ENCODE peak calls at places on chromosomes 13 and 19, in five cellular contexts. L, J, I, H and Y are unnamed samples.

GRCh38 chr19:12638611-12639182 is 27.8 kb downstream of the MAN2B1 start:
- DNase-seq in L (no peak), J (no peak), I (no peak), H (no peak), Y (no peak)

GRCh38 chr13:83879431-83880171 is 2.7 kb downstream of the SLITRK1 start:
- DNase-seq in L (no peak), J (no peak), I (no peak), H (no peak), Y (no peak)

GRCh38 chr19:47483800-47484690 is at the start of gene KPTN:
- DNase-seq in L (peak), J (peak), I (peak), H (peak), Y (peak)

GRCh38 chr19:9156304-9156703 is 16.1 kb downstream of the ZNF317 start:
- DNase-seq in L (no peak), J (no peak), I (no peak), H (no peak), Y (no peak)

GRCh38 chr19:47723573-47723923 is 10.3 kb downstream of the EHD2 start:
- DNase-seq in L (peak), J (peak), I (no peak), H (no peak), Y (no peak)

GRCh38 chr13:31424130-31424729 is 224.5 kb downstream of the B3GLCT start:
- DNase-seq in L (peak), J (peak), I (peak), H (peak), Y (peak)

GRCh38 chr13:50713849-50714248 is 129.6 kb downstream of the DLEU7 start:
- DNase-seq in L (no peak), J (no peak), I (no peak), H (no peak), Y (no peak)

GRCh38 chr19:1767464-1767933 is 14.2 kb downstream of the ONECUT3 start:
- DNase-seq in L (peak), J (no peak), I (no peak), H (peak), Y (peak)

GRCh38 chr13:27573265-27573664 is 47.1 kb downstream of the LNX2 start:
- DNase-seq in L (no peak), J (no peak), I (no peak), H (no peak), Y (no peak)

GRCh38 chr13:109600078-109600477 is 186.3 kb downstream of the IRS2 start:
- DNase-seq in L (no peak), J (no peak), I (no peak), H (no peak), Y (no peak)

GRCh38 chr13:34156841-34157365 is 339.0 kb downstream of the RFC3 start:
- DNase-seq in L (peak), J (no peak), I (peak), H (peak), Y (no peak)

GRCh38 chr13:94784066-94784465 is 71.7 kb upstream of the SOX21 start:
- DNase-seq in L (no peak), J (no peak), I (no peak), H (no peak), Y (no peak)

DNA sequence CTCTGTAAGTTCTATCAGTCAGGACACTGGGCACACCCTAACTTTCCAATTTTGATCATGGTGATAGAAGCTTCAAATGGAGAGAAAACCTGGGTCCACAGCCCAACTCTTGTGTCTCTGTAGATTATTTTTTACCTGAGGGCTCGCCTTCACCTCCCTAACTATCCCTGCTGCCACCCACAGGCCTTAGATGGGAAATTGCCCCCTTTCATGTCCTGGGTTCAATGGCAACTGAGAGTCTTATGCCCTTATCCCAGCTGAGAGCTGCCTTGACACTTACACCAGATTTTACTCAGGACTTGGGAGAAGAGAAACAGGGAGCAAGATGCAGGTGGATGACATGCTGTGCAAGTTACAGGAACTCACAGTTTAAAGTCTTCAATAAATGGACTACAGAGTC is 81.7 kb downstream of the RAP2A start:
- DNase-seq in L (no peak), J (no peak), I (no peak), H (no peak), Y (no peak)
- TF ChIP-seq CTCF in L (no peak), J (no peak), I (no peak), H (no peak), Y (no peak)

GRCh38 chr19:10835754-10836477 is at the start of gene TMED1:
- DNase-seq in L (peak), J (peak), I (peak), H (peak), Y (peak)
- TF ChIP-seq CTCF in L (peak), J (peak), I (peak), H (peak), Y (peak)

DNA sequence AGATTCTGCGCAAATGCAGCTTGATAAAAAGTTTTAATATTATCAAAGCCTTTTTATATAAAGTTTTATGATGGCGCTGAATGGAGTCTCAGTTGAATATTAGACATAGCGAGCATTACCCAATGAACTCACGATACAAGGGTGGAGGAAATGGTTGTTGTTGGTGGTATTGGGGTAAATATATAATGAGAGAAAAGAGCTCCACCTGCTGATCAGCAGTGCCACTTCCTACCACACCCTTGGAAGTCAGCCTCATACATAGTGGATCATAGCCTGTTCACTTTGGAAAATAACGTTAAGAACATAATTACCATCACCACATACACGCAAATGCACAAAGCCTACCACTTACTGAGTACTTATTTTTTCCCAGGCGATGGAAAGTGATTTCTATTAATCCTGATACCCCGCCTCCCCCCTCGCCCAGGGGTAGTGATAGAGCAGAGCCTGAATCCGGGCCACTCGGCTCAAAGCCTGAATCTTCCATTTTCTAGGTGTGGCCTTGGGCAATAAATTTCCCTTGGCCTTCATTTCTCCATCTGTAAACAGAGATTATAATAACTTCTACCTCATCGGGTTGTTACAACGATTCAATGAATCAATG is 358.3 kb downstream of the KLF5 start:
- DNase-seq in L (no peak), J (no peak), I (no peak), H (no peak), Y (no peak)
- TF ChIP-seq CTCF in L (peak), J (no peak), I (no peak), H (no peak), Y (peak)

DNA sequence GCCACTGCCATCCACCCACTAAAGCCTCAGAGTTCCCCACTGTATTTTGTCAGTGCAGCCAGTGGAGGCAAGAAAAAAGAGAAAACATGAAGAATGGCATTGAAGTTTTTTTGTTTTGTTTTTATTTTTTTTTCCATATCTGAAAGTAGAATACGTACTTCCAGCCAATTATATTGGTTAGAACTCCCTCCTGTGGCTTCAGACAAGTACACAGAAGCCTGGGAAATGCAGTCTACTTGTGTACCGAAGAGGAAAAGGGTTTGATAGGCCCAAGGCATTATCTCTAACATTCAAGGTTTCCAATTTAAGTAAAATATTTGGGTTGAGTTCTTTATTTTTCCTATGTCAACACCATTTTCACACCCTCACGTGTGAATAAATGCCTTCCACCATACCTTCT is 696.2 kb upstream of the GPC6 start:
- DNase-seq in L (no peak), J (no peak), I (no peak), H (no peak), Y (no peak)
- TF ChIP-seq CTCF in L (no peak), J (no peak), I (no peak), H (peak), Y (no peak)

DNA sequence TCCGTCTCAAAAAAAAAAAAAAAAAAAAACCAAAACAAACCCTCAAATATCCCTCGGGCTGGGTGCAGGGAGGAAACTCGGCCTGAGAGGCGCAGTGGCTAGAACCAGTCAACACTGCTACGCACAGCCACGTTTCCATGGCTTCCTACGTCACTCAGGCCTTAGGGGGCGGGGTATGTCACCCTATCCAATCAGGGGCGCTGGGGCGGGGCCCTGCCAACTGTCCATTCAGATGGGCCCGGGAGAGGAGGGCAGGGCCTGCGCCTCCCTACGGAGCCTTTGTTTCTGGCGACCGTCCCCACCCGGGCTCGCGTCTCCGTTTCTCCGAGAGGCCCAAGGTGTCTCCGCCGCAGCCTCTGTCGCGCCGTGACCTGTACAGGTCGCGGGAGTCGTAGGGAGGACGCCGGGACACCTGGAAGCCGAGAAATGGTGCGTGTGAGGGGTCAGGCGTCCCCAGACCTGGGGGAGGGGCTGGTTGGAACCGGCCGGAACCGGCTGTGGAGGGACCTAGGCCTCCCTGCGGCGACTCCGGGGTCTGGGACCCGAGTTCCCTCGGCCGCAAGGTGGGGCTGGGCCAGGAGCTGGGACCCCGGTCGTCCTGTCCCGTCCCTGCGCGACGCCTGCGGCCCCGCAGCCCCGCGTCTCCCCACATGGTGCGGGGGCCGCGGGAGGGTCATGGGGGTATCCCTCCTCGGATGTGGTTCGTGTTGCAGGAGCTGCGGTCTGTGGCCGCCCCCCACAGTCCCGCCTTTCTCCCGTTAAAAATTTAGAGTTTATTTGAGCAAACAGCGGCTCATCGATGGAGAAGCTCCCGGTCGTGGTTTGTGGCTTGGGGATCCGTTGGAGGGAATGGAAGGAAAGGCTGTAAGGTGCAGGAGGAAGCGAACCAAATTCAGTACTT is at the start of gene ZNF627:
- DNase-seq in L (peak), J (peak), I (peak), H (peak), Y (peak)
- TF ChIP-seq CTCF in L (no peak), J (no peak), I (no peak), H (peak), Y (peak)

GRCh38 chr19:58518261-58519086 is 1.1 kb downstream of the ZBTB45 start:
- DNase-seq in L (no peak), J (no peak), I (no peak), H (no peak), Y (no peak)

GRCh38 chr19:58515259-58515658 is 3.5 kb upstream of the SLC27A5 start:
- DNase-seq in L (no peak), J (no peak), I (no peak), H (no peak), Y (no peak)

GRCh38 chr19:58516246-58516836 is 3.3 kb downstream of the ZBTB45 start:
- DNase-seq in L (no peak), J (no peak), I (no peak), H (no peak), Y (no peak)

GRCh38 chr19:58519087-58519354 is 589 bp downstream of the ZBTB45 start:
- DNase-seq in L (peak), J (peak), I (no peak), H (peak), Y (peak)

DNA sequence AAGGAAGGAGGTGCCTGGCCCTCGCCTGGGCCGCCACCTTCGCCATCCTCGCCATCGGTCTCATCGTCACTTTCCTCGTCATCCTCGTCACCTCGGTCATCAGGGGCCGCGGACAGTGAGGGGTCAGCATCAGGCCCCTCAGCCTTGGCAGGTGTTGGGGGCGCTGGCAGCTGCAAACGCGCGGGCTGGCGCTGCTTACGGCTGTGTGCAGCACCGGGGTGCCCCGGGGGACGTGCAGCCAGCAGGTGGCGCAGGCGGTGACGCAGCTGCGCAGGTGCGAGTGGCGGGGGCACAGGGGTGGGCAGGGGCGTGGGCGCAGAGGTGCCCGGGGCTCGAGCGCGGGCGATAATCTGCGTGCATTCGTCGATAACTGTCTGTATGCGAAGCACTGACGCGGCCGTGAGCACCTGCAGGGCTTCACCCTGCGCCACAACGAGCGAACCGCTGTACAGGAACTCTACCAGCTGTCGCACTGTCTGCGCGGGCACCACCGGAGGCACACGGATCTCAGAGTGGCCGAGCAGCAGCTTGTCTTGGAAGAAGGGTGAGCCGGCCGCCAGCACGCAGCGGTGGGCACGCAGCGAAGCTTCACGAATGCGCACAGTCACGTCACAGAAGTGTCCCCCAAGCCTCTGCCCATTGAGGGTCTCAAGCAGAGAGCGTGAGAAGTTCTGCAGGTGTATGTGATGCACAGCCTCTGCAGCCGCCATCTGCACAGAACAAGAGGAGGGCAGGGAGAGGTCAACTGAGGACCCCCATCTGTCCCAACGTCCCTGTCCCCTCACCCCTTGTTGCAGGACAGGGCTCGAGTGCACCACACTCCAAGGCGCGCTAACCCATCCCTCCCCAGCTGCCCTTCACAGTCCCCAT is 2.4 kb downstream of the ZBTB45 start:
- DNase-seq in L (no peak), J (no peak), I (no peak), H (no peak), Y (no peak)
- TF ChIP-seq CTCF in L (no peak), J (no peak), I (no peak), H (no peak), Y (no peak)

GRCh38 chr19:6738726-6739389 is 622 bp upstream of the TRIP10 start:
- DNase-seq in L (no peak), J (peak), I (no peak), H (no peak), Y (no peak)
- TF ChIP-seq CTCF in L (no peak), J (no peak), I (no peak), H (peak), Y (no peak)

DNA sequence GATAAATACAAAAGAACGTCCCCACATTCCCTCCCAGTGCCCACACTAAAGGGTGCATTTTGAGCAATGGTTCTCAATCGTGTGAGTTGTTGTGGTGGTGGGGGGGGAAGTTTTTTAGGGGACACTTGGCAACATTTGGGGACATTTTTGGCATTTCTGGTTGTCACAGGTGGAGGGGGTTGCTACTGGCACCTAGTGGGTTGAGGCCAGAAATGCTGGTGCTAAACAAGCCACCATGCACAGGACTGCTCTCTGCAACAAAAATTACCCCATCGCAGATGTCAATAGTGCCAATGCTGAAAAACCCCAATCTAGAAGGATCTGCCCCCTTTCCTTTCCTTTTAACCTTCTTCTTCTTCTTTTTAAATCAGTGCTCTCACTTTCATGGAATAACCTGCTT is 453.3 kb downstream of the TSHZ3 start:
- DNase-seq in L (no peak), J (no peak), I (no peak), H (no peak), Y (no peak)
- TF ChIP-seq CTCF in L (no peak), J (no peak), I (no peak), H (peak), Y (no peak)

GRCh38 chr19:18070181-18070580 is 16.6 kb downstream of the IL12RB1 start:
- DNase-seq in L (no peak), J (no peak), I (no peak), H (no peak), Y (no peak)
- TF ChIP-seq CTCF in L (no peak), J (no peak), I (no peak), H (no peak), Y (no peak)